ENCODE peak calls at places on chromosomes 6 and 20, in five cellular contexts. I is C1 segment of cervical spinal cord; L is Caki2; F is EL; O is CD8-positive, alpha-beta memory T cell. R is an unnamed sample.

GRCh38 chr6:157884756-157885155 is 61.7 kb downstream of the SNX9 start:
- DNase-seq in O (no peak), L (no peak), I (no peak), F (no peak), R (no peak)

GRCh38 chr6:141829996-141830395 is 302.7 kb upstream of the GJE1 start:
- DNase-seq in O (no peak), I (no peak), L (no peak), F (no peak), R (no peak)

GRCh38 chr6:8090650-8091049 is 11.7 kb downstream of the EEF1E1 start:
- DNase-seq in L (no peak), O (no peak), F (no peak), I (no peak), R (no peak)

GRCh38 chr6:87968435-87969278 is 79.0 kb upstream of the SPACA1 start:
- DNase-seq in O (peak), L (no peak), I (no peak), F (no peak), R (peak)

GRCh38 chr20:32411955-32412706 is 54.0 kb downstream of the ASXL1 start:
- DNase-seq in O (no peak), I (no peak), F (peak), L (no peak), R (no peak)

GRCh38 chr6:83603560-83603959 is 91.2 kb downstream of the PRSS35 start:
- DNase-seq in O (no peak), F (no peak), I (no peak), L (no peak), R (no peak)

GRCh38 chr6:67131827-67132226 is 1424.8 kb upstream of the EYS start:
- DNase-seq in I (peak), O (no peak), L (no peak), F (no peak), R (no peak)

GRCh38 chr6:4816904-4817303 is 40.7 kb downstream of the CDYL start:
- DNase-seq in L (no peak), I (no peak), F (no peak), O (no peak), R (no peak)

R was measured in COLO829.